ENCODE peak calls at places on chromosomes 7 and 10, in four cellular contexts. S is hepatocyte, F is breast epithelium, A is astrocyte of the spinal cord. K is an unnamed sample.

GRCh38 chr7:151775547-151776443 is 101.1 kb downstream of the PRKAG2 start:
- DNase-seq in S (no peak), F (no peak), A (no peak), K (no peak)

GRCh38 chr7:2814682-2815522 is 29.2 kb downstream of the GNA12 start:
- DNase-seq in S (peak; percentile 42), F (no peak), A (peak; percentile 82), K (no peak)

GRCh38 chr10:30000802-30001571 is 58.4 kb downstream of the JCAD start:
- DNase-seq in S (peak; percentile 70), F (no peak), A (peak; percentile 86), K (peak; percentile 82)

GRCh38 chr7:129295015-129295423 is 70.2 kb downstream of the AHCYL2 start:
- DNase-seq in S (peak; percentile 52), F (no peak), A (peak; percentile 37), K (peak; percentile 82)

GRCh38 chr7:74175270-74175803 is 1.2 kb downstream of the EIF4H start:
- DNase-seq in S (no peak), F (no peak), A (no peak), K (no peak)

GRCh38 chr10:119269737-119270136 is 62.4 kb downstream of the GRK5 start:
- DNase-seq in S (no peak), F (no peak), A (no peak), K (no peak)

GRCh38 chr10:112783653-112784426 is 166.2 kb upstream of the TCF7L2 start:
- DNase-seq in S (no peak), F (no peak), A (no peak), K (no peak)

GRCh38 chr7:119879837-119880236 is 393.1 kb upstream of the KCND2 start:
- DNase-seq in S (no peak), F (no peak), A (no peak), K (no peak)

GRCh38 chr7:117158941-117159705 is 163.7 kb downstream of the WNT2 start:
- DNase-seq in S (no peak), F (no peak), A (peak; percentile 32), K (peak; percentile 18)

GRCh38 chr7:154096-154835 is 38.1 kb upstream of the FAM20C start:
- DNase-seq in S (no peak), F (no peak), A (no peak), K (no peak)

GRCh38 chr7:73851410-73852338 is 9.3 kb upstream of the TMEM270 start:
- DNase-seq in S (peak; percentile 80), F (no peak), A (peak; percentile 97), K (peak; percentile 78)

GRCh38 chr10:99532687-99533495 is at the start of gene NKX2-3:
- DNase-seq in S (peak; percentile 63), F (no peak), A (no peak), K (peak; percentile 47)

GRCh38 chr7:131235489-131236317 is 92.0 kb upstream of the MKLN1 start:
- DNase-seq in S (peak; percentile 18), F (no peak), A (peak; percentile 99), K (peak; percentile 92)

K was measured in AG20443.